ENCODE peak calls at places on chromosomes 11 and 22, in six cellular contexts. Y is suprapubic skin; D is occipital lobe; W is skeletal muscle cell; E is activated CD4-positive, CD25-positive, alpha-beta regulatory T cell; F is EH. K is an unnamed sample.

GRCh38 chr11:43955381-43956118 is 13.1 kb downstream of the C11orf96 start:
- DNase-seq in E (no peak), Y (no peak), F (peak), D (no peak), W (no peak), K (no peak)

GRCh38 chr11:15468471-15468870 is 353.7 kb downstream of the INSC start:
- DNase-seq in D (no peak), F (peak), E (no peak), Y (no peak), W (peak), K (no peak)

GRCh38 chr11:8033312-8033715 is 46.2 kb downstream of the EIF3F start:
- DNase-seq in D (peak), W (peak), Y (peak), F (peak), E (peak), K (peak)

GRCh38 chr22:44497218-44497903 is 672 bp downstream of the RTL6 start:
- DNase-seq in D (no peak), E (no peak), F (peak), W (no peak), Y (no peak), K (no peak)

GRCh38 chr11:121895919-121896318 is 220.1 kb downstream of the BLID start:
- DNase-seq in D (no peak), E (no peak), W (no peak), Y (no peak), F (peak), K (peak)

GRCh38 chr11:11279956-11280689 is 72.9 kb downstream of the CSNK2A3 start:
- DNase-seq in D (no peak), Y (no peak), E (no peak), F (no peak), W (no peak), K (no peak)

GRCh38 chr11:130527648-130528300 is 79.3 kb downstream of the ADAMTS15 start:
- DNase-seq in W (no peak), Y (no peak), F (peak), D (no peak), E (no peak), K (no peak)

GRCh38 chr11:15707971-15708370 is 593.2 kb downstream of the INSC start:
- DNase-seq in F (peak), W (no peak), E (no peak), D (no peak), Y (no peak), K (no peak)

GRCh38 chr11:72921028-72921716 is 107.0 kb downstream of the ATG16L2 start:
- DNase-seq in W (no peak), F (no peak), Y (no peak), D (no peak), E (no peak), K (no peak)

GRCh38 chr11:96567667-96568066 is 177.9 kb downstream of the JRKL start:
- DNase-seq in Y (no peak), W (no peak), D (no peak), F (no peak), E (no peak), K (no peak)

GRCh38 chr11:72326151-72326842 is 82.3 kb upstream of the PHOX2A start:
- DNase-seq in F (peak), D (no peak), W (no peak), Y (no peak), E (no peak), K (peak)

GRCh38 chr11:3088806-3089205 is 31.6 kb upstream of the CARS1 start:
- DNase-seq in Y (no peak), W (no peak), E (no peak), F (no peak), D (no peak), K (no peak)

GRCh38 chr11:78346799-78347198 is 70.8 kb downstream of the GAB2 start:
- DNase-seq in Y (no peak), W (no peak), D (no peak), E (no peak), F (peak), K (no peak)

GRCh38 chr22:35835998-35836691 is 118.5 kb downstream of the APOL5 start:
- DNase-seq in Y (no peak), D (no peak), F (peak), E (no peak), W (peak), K (peak)

GRCh38 chr22:37715760-37716159 is 18.9 kb downstream of the TRIOBP start:
- DNase-seq in Y (no peak), D (no peak), F (no peak), E (no peak), W (no peak), K (no peak)

GRCh38 chr11:60925685-60926267 is 1.5 kb downstream of the TMEM132A start:
- DNase-seq in F (peak), W (peak), E (no peak), D (no peak), Y (no peak), K (peak)

GRCh38 chr11:96242191-96242845 is 100.7 kb downstream of the MAML2 start:
- DNase-seq in W (no peak), Y (no peak), D (no peak), F (no peak), E (no peak), K (no peak)

GRCh38 chr11:2092956-2093412 is 46.2 kb downstream of the IGF2 start:
- DNase-seq in Y (peak), F (peak), W (peak), E (no peak), D (no peak), K (no peak)

GRCh38 chr11:2465201-2466068 is 20.6 kb downstream of the KCNQ1 start:
- DNase-seq in W (no peak), D (no peak), E (no peak), Y (no peak), F (no peak), K (no peak)

GRCh38 chr22:47621253-47621652 is 858.8 kb downstream of the TBC1D22A start:
- DNase-seq in E (no peak), Y (no peak), D (no peak), F (no peak), W (no peak), K (no peak)

GRCh38 chr22:24789516-24789915 is 15.0 kb upstream of the PIWIL3 start:
- DNase-seq in Y (no peak), E (no peak), D (no peak), F (no peak), W (no peak), K (no peak)

K was measured in HFFc6.